ENCODE peak calls at places on chromosomes 5 and 9, in six cellular contexts. C, O, J, P, R and W are unnamed samples.

GRCh38 chr9:15433661-15434060 is 11.0 kb downstream of the SNAPC3 start:
- DNase-seq in J (no peak), O (no peak), R (no peak), P (no peak), C (no peak), W (no peak)

GRCh38 chr9:106797299-106797698 is 65.7 kb upstream of the ZNF462 start:
- DNase-seq in O (peak; percentile 11), J (peak; percentile 62), R (no peak), C (no peak), P (no peak), W (no peak)

GRCh38 chr9:22079873-22080341 is 70.8 kb upstream of the CDKN2B start:
- DNase-seq in C (no peak), R (no peak), O (no peak), P (no peak), J (no peak), W (no peak)

GRCh38 chr9:111870774-111871542 is 25.7 kb upstream of the UGCG start:
- DNase-seq in J (no peak), C (no peak), P (no peak), R (no peak), O (no peak), W (no peak)

GRCh38 chr9:100428871-100429654 is 2.1 kb downstream of the MSANTD3 start:
- DNase-seq in R (peak; percentile 83), O (no peak), P (no peak), C (peak; percentile 42), J (no peak), W (no peak)

GRCh38 chr9:73200694-73201432 is 49.2 kb downstream of the ANXA1 start:
- DNase-seq in O (no peak), J (no peak), P (no peak), C (peak; percentile 43), R (peak; percentile 28), W (no peak)

GRCh38 chr9:85332487-85332886 is 409.3 kb downstream of the AGTPBP1 start:
- DNase-seq in C (peak; percentile 2), J (no peak), R (peak; percentile 18), P (no peak), O (no peak), W (no peak)

GRCh38 chr9:101601904-101602765 is 7.4 kb upstream of the PPP3R2 start:
- DNase-seq in J (no peak), C (peak; percentile 60), P (no peak), O (no peak), R (peak; percentile 31), W (no peak)

GRCh38 chr9:8429768-8430167 is 630.2 kb upstream of the DMAC1 start:
- DNase-seq in R (no peak), P (no peak), C (no peak), O (no peak), J (no peak), W (no peak)

GRCh38 chr9:130396581-130396980 is 48.2 kb upstream of the ASS1 start:
- DNase-seq in J (no peak), C (no peak), O (no peak), R (no peak), P (no peak), W (no peak)

GRCh38 chr9:69745716-69746538 is 13.9 kb downstream of the PTAR1 start:
- DNase-seq in O (no peak), C (peak; percentile 9), P (no peak), R (no peak), J (no peak), W (no peak)

GRCh38 chr5:151755383-151755782 is 3.0 kb downstream of the ATOX1 start:
- DNase-seq in J (no peak), C (peak; percentile 43), R (no peak), P (no peak), O (no peak), W (no peak)

GRCh38 chr5:151751091-151751490 is 7.3 kb downstream of the ATOX1 start:
- DNase-seq in R (no peak), O (no peak), J (no peak), P (no peak), C (no peak), W (no peak)

GRCh38 chr5:14243768-14244167 is 100.6 kb downstream of the TRIO start:
- DNase-seq in J (no peak), R (no peak), C (no peak), O (no peak), P (no peak), W (no peak)

GRCh38 chr5:14240366-14240765 is 97.2 kb downstream of the TRIO start:
- DNase-seq in O (no peak), J (no peak), R (no peak), P (no peak), C (no peak), W (no peak)

GRCh38 chr5:14244721-14245518 is 101.8 kb downstream of the TRIO start:
- DNase-seq in P (no peak), O (no peak), J (no peak), R (no peak), C (no peak), W (no peak)

GRCh38 chr5:14242447-14242846 is 99.3 kb downstream of the TRIO start:
- DNase-seq in O (no peak), R (no peak), C (no peak), J (no peak), P (no peak), W (no peak)

DNA sequence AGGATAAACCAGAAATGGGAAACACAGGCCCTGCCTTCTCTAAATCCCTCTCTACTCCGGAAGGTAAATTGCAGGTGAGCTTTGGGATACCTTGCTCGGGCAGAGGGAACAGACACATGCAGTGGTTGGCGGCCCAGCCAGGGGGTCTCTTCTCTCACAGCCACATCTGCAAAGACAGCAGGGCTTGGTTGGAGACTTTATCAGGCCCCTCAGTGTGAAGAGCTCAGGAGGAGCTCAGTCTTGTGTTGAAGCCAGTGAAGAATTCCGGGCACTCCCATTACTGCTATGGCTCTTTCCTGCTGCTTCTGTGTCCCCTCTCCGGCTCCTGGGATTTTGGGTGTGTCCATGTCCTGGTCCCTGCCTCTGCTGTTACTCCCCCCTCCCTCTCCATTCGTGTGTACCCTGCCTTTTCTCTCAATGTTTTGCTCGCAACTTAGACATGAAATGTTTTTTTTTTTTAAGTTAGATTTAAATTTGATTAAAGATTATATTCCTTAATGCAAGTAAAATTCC is 99.8 kb downstream of the TRIO start:
- DNase-seq in P (no peak), O (no peak), J (no peak), R (no peak), C (no peak), W (no peak)
- H3K4me1 ChIP-seq in P (peaks cover 2% of the 10 kb centered on the region), O (peaks cover 4% of the 10 kb centered on the region), J (no peaks in the 10 kb centered on the region), R (no peaks in the 10 kb centered on the region), C (no peaks in the 10 kb centered on the region), W (peaks cover 30% of the 10 kb centered on the region)

DNA sequence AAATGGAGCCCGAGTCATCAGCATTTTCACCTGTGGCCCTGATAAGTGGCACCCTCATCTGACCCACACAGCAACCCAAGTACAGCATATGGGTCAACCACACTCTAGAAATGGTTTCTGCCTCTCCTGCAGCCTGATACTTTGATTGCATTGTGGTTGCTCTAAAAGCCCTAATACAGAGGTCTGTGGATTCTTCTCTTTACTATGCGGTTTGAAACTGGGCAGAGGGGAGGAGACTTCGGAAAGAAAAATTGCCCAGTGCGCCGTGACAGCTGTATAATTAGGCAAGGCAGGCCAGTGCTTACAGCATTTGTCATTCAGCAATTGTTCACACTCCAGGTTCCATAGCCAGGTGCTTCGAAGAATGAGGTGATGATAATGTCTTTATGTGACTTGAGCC is 361.0 kb downstream of the NFIB start:
- DNase-seq in J (no peak), C (no peak), P (no peak), O (no peak), R (no peak), W (no peak)
- TF ChIP-seq CTCF in J (no peak), C (no peak), P (no peak), O (no peak), R (no peak), W (no peak)

GRCh38 chr5:58582411-58583393 is at the start of gene RAB3C:
- DNase-seq in C (peak; percentile 23), P (peak; percentile 96), J (peak; percentile 97), O (peak; percentile 83), R (peak; percentile 44), W (peak; percentile 54)
- TF ChIP-seq POLR2A in C (no peak), P (no peak), J (no peak), O (no peak), R (no peak), W (no peak)

DNA sequence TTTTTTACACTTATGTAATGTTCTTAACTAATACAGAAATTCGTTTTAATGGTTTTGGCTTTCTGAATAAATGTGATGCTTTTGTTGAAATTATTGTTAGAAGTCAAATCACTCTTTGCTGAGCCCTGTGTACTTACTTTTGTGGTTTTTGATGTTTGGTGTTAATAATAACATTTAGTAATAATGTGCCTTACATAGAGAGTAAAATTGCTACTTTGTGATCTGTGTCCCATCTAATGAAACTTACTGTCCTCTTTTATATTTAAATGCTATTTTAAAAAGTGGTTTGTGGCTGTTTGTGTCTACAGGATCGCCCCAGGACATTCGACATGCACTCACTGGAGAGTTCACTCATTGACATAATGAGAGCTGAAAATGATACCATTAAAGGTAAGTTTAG is 22.1 kb downstream of the CPEB4 start:
- DNase-seq in C (no peak), O (no peak), R (no peak), J (no peak), P (no peak), W (no peak)
- H3K4me1 ChIP-seq in C (peaks cover 19% of the 10 kb centered on the region), O (peaks cover 70% of the 10 kb centered on the region), R (no peaks in the 10 kb centered on the region), J (no peaks in the 10 kb centered on the region), P (peaks cover 12% of the 10 kb centered on the region), W (peaks cover 28% of the 10 kb centered on the region)

GRCh38 chr9:108412755-108413154 is 443.0 kb downstream of the ACTL7B start:
- DNase-seq in O (no peak), J (no peak), C (peak; percentile 14), P (no peak), R (no peak), W (no peak)

GRCh38 chr9:108411632-108412031 is 444.2 kb downstream of the ACTL7B start:
- DNase-seq in P (no peak), O (no peak), J (no peak), C (no peak), R (no peak), W (no peak)

DNA sequence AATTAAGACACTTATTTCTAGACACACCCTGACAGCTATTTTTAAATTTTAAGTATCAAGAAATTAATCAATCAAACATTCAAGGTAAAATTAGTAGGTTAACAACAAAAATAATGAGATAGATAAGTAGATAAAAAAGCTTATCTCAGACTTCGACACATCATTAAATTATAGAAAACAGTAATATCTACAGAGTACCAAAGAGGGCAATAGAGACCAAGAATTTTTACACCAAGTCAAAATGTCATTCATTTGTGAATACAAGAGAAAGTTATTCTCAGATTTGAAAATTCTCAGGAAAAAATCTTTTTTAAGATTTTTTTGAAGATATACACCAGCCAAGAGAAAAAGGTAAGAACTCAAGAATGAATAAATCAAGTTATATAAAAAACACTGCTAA is 445.6 kb downstream of the ACTL7B start:
- DNase-seq in R (no peak), J (no peak), O (no peak), C (no peak), P (no peak), W (no peak)
- TF ChIP-seq CTCF in R (no peak), J (no peak), O (no peak), C (no peak), P (no peak), W (no peak)

GRCh38 chr5:1387059-1387755 is 42.3 kb upstream of the CLPTM1L start:
- DNase-seq in O (no peak), C (no peak), R (no peak), P (no peak), J (peak; percentile 38), W (no peak)

GRCh38 chr5:1384521-1384920 is 39.6 kb upstream of the CLPTM1L start:
- DNase-seq in O (no peak), C (no peak), P (peak; percentile 77), R (no peak), J (peak; percentile 36), W (no peak)

GRCh38 chr5:1386274-1386717 is 41.4 kb upstream of the CLPTM1L start:
- DNase-seq in P (peak; percentile 93), J (peak; percentile 87), O (peak; percentile 93), C (no peak), R (no peak), W (no peak)

GRCh38 chr5:1383886-1384401 is 39.0 kb upstream of the CLPTM1L start:
- DNase-seq in J (peak; percentile 34), R (no peak), C (no peak), P (peak; percentile 71), O (no peak), W (no peak)

GRCh38 chr5:1385395-1386273 is 40.7 kb upstream of the CLPTM1L start:
- DNase-seq in R (no peak), J (peak; percentile 96), P (peak; percentile 99), C (peak; percentile 80), O (peak; percentile 96), W (peak; percentile 25)
- TF ChIP-seq POLR2A in R (no peak), J (peak; percentile 87), P (no peak), C (no peak), O (peak; percentile 17), W (peak; percentile 18)